ENCODE peak calls at places on chromosomes 1 and 21, in ten cellular contexts. D is H7; Y is activated T-cell treated with anti-CD3 and anti-CD28 coated beads, Interleukin-2, amount 50 U/mL, for 48 hours; O is activated CD4-positive, alpha-beta T cell treated with anti-CD3 and anti-CD28 coated beads for 4 hours; F is stimulated activated CD4-positive, alpha-beta T cell treated with anti-CD3 and anti-CD28 coated beads, Interleukin-4, amount 100 ng/mL, for 1 hour; C is AML-193; B is kidney glomerular epithelial cell; Z is IMR-90; K is psoas muscle; X is NCI-H2081. V is an unnamed sample.

GRCh38 chr1:81053826-81054225 is 746.9 kb upstream of the ADGRL2 start:
- DNase-seq in D (no peak), F (no peak), K (no peak), B (no peak), C (no peak), X (no peak), Z (no peak), Y (no peak), O (no peak), V (no peak)

GRCh38 chr1:27572019-27572678 is 31.8 kb downstream of the AHDC1 start:
- DNase-seq in X (no peak), Y (no peak), F (no peak), Z (no peak), B (no peak), C (no peak), O (no peak), K (peak), D (peak), V (no peak)

GRCh38 chr1:45037456-45037855 is 25.4 kb downstream of the UROD start:
- DNase-seq in C (no peak), Y (no peak), B (no peak), F (no peak), D (no peak), Z (peak), K (no peak), X (no peak), O (no peak), V (no peak)

GRCh38 chr1:20320734-20321133 is 30.1 kb downstream of the VWA5B1 start:
- DNase-seq in K (no peak), F (no peak), O (no peak), B (no peak), Y (no peak), Z (no peak), C (no peak), X (no peak), D (no peak), V (no peak)

GRCh38 chr1:182389619-182390047 is 2.0 kb downstream of the GLUL start:
- DNase-seq in Z (no peak), K (no peak), D (no peak), B (no peak), F (no peak), C (peak), Y (peak), X (no peak), O (no peak), V (no peak)

GRCh38 chr1:221343106-221343505 is 398.8 kb downstream of the DUSP10 start:
- DNase-seq in F (no peak), O (no peak), C (no peak), D (no peak), Z (no peak), B (no peak), X (no peak), K (no peak), Y (no peak), V (no peak)

GRCh38 chr1:224433671-224434446 is 738 bp downstream of the WDR26 start:
- DNase-seq in C (no peak), Z (no peak), O (peak), X (no peak), D (peak), Y (peak), B (no peak), F (peak), K (peak), V (peak)

GRCh38 chr1:68149907-68150306 is 82.4 kb downstream of the WLS start:
- DNase-seq in F (no peak), X (no peak), Z (no peak), D (no peak), Y (no peak), B (no peak), K (peak), C (no peak), O (no peak), V (no peak)

GRCh38 chr1:87794788-87795614 is 466.3 kb downstream of the LMO4 start:
- DNase-seq in C (no peak), K (no peak), X (no peak), O (no peak), Y (no peak), D (no peak), B (peak), Z (peak), F (no peak), V (no peak)

GRCh38 chr1:164466429-164466828 is 92.6 kb upstream of the PBX1 start:
- DNase-seq in F (no peak), C (no peak), B (peak), Z (no peak), Y (no peak), X (no peak), K (no peak), O (no peak), D (no peak), V (no peak)

GRCh38 chr1:212432163-212432705 is 486 bp upstream of the NENF start:
- DNase-seq in B (no peak), X (no peak), C (no peak), D (no peak), K (no peak), Y (no peak), O (no peak), F (no peak), Z (no peak), V (no peak)

GRCh38 chr1:8078176-8078671 is 52.1 kb upstream of the ERRFI1 start:
- DNase-seq in X (no peak), Y (no peak), K (no peak), B (peak), F (no peak), O (no peak), Z (peak), C (no peak), D (peak), V (peak)

GRCh38 chr1:43156026-43156425 is 16.1 kb downstream of the EBNA1BP2 start:
- DNase-seq in B (no peak), D (no peak), C (no peak), X (no peak), O (no peak), Y (no peak), K (no peak), F (no peak), Z (peak), V (no peak)

GRCh38 chr1:50976890-50977574 is 7.0 kb downstream of the CDKN2C start:
- DNase-seq in Y (peak), X (peak), F (no peak), O (peak), D (peak), C (no peak), Z (peak), K (peak), B (no peak), V (peak)

GRCh38 chr1:54499097-54500029 is 48.7 kb upstream of the ACOT11 start:
- DNase-seq in C (peak), K (no peak), D (peak), F (no peak), B (peak), Z (peak), Y (peak), X (no peak), O (no peak), V (no peak)

GRCh38 chr1:205344010-205344808 is 12.5 kb downstream of the KLHDC8A start:
- DNase-seq in F (peak), C (no peak), K (peak), B (no peak), Y (peak), O (peak), X (peak), D (peak), Z (no peak), V (peak)

GRCh38 chr21:46022551-46023107 is 41.1 kb downstream of the COL6A1 start:
- DNase-seq in Y (no peak), X (no peak), F (no peak), C (no peak), O (no peak), B (no peak), K (peak), D (peak), Z (no peak), V (no peak)

GRCh38 chr1:56315293-56315942 is 263.9 kb downstream of the PLPP3 start:
- DNase-seq in Z (no peak), F (no peak), B (no peak), Y (no peak), O (no peak), C (no peak), D (no peak), K (no peak), X (no peak), V (no peak)

GRCh38 chr1:201138311-201138840 is 11.4 kb upstream of the ASCL5 start:
- DNase-seq in Y (no peak), D (no peak), F (no peak), K (no peak), X (no peak), Z (no peak), O (no peak), B (no peak), C (no peak), V (no peak)

GRCh38 chr1:244349103-244349531 is 102.6 kb downstream of the ADSS2 start:
- DNase-seq in K (no peak), O (no peak), Y (no peak), C (no peak), X (no peak), Z (peak), D (no peak), F (no peak), B (peak), V (no peak)

GRCh38 chr1:206796984-206797402 is 24.7 kb upstream of the IL10 start:
- DNase-seq in O (no peak), Z (no peak), D (no peak), F (no peak), B (no peak), C (no peak), K (no peak), X (no peak), Y (no peak), V (no peak)

GRCh38 chr1:40774266-40774998 is 9.2 kb upstream of the KCNQ4 start:
- DNase-seq in Z (peak), O (peak), Y (peak), B (peak), X (peak), K (peak), C (peak), F (peak), D (peak), V (peak)

GRCh38 chr1:219761208-219761860 is 148.4 kb upstream of the ZC3H11B start:
- DNase-seq in X (no peak), O (no peak), C (no peak), Y (no peak), F (no peak), B (no peak), K (no peak), D (no peak), Z (no peak), V (no peak)

GRCh38 chr1:225343618-225344017 is 84.2 kb downstream of the LBR start:
- DNase-seq in D (no peak), Y (no peak), C (peak), O (no peak), Z (peak), X (no peak), K (no peak), B (no peak), F (no peak), V (no peak)

GRCh38 chr1:157137051-157137772 is 983 bp downstream of the ETV3 start:
- DNase-seq in F (no peak), C (peak), K (no peak), D (peak), B (no peak), O (no peak), Y (no peak), Z (peak), X (peak), V (no peak)

GRCh38 chr1:177137814-177138213 is 26.7 kb downstream of the ASTN1 start:
- DNase-seq in D (peak), C (no peak), O (no peak), X (no peak), Y (no peak), F (no peak), B (no peak), K (no peak), Z (no peak), V (no peak)

GRCh38 chr1:116286541-116286971 is 86.5 kb upstream of the ATP1A1 start:
- DNase-seq in D (no peak), X (no peak), Y (no peak), O (no peak), C (no peak), B (peak), F (no peak), K (no peak), Z (peak), V (no peak)

GRCh38 chr1:39508857-39509305 is 17.4 kb downstream of the BMP8A start:
- DNase-seq in F (no peak), K (no peak), X (no peak), D (peak), Z (no peak), B (no peak), O (no peak), C (no peak), Y (peak), V (no peak)

GRCh38 chr1:209565759-209566678 is 17.5 kb upstream of the CAMK1G start:
- DNase-seq in Z (peak), F (peak), D (peak), X (peak), O (peak), B (peak), Y (peak), C (peak), K (peak), V (peak)

GRCh38 chr1:202259705-202260104 is 66.1 kb downstream of the LGR6 start:
- DNase-seq in K (no peak), F (no peak), C (no peak), Y (no peak), X (no peak), O (no peak), Z (no peak), B (no peak), D (no peak), V (no peak)

GRCh38 chr1:16155537-16156410 is at the start of gene EPHA2:
- DNase-seq in Y (no peak), C (no peak), K (peak), F (peak), B (peak), Z (peak), O (no peak), D (peak), X (no peak), V (peak)

GRCh38 chr1:62778208-62778607 is 5.7 kb upstream of the ATG4C start:
- DNase-seq in F (no peak), D (peak), C (no peak), K (no peak), O (no peak), Z (no peak), B (no peak), X (no peak), Y (no peak), V (no peak)

GRCh38 chr1:94992863-94993563 is 66.1 kb upstream of the CNN3 start:
- DNase-seq in F (no peak), Z (no peak), Y (no peak), C (no peak), B (no peak), X (no peak), D (no peak), K (no peak), O (no peak), V (no peak)

GRCh38 chr21:36104306-36105300 is 30.3 kb upstream of the CBR3 start:
- DNase-seq in Z (peak), Y (peak), X (no peak), F (peak), K (peak), C (no peak), O (peak), D (peak), B (peak), V (peak)

GRCh38 chr21:45093064-45093532 is 18.7 kb downstream of the ADARB1 start:
- DNase-seq in O (no peak), Z (no peak), D (no peak), C (no peak), X (no peak), K (peak), B (no peak), F (no peak), Y (no peak), V (no peak)

GRCh38 chr1:76690784-76691183 is 176.5 kb upstream of the ST6GALNAC5 start:
- DNase-seq in F (no peak), Y (no peak), C (no peak), O (no peak), B (no peak), D (no peak), K (no peak), Z (no peak), X (no peak), V (no peak)

GRCh38 chr21:34850166-34850695 is 181.4 kb downstream of the CLIC6 start:
- DNase-seq in B (no peak), D (no peak), K (no peak), Y (no peak), O (no peak), F (no peak), C (no peak), Z (no peak), X (no peak), V (no peak)

GRCh38 chr1:156319664-156320063 is 18.4 kb downstream of the CCT3 start:
- DNase-seq in Y (no peak), Z (peak), F (no peak), B (peak), D (peak), X (no peak), C (peak), K (no peak), O (no peak), V (no peak)

GRCh38 chr1:39522661-39523567 is 31.5 kb downstream of the BMP8A start:
- DNase-seq in K (no peak), F (no peak), D (peak), X (no peak), Z (no peak), B (no peak), C (no peak), O (no peak), Y (no peak), V (no peak)